ENCODE peak calls at places on chromosomes 2 and 18, in four cellular contexts. One of them, this sample, is unnamed.

GRCh38 chr2:170457742-170458141 is 257.4 kb upstream of the SP5 start:
- DNase-seq in NT2/D1: no peak
- DNase-seq in AG04450: no peak
- DNase-seq in stimulated activated CD8-positive, alpha-beta memory T cell treated with anti-CD3 and anti-CD28 coated beads, Interleukin-2, amount 100 ng/mL, for 1 hour: no peak
- DNase-seq in this sample: no peak

GRCh38 chr2:167406558-167406957 is 518.3 kb downstream of the XIRP2 start:
- DNase-seq in NT2/D1: peak
- DNase-seq in AG04450: no peak
- DNase-seq in stimulated activated CD8-positive, alpha-beta memory T cell treated with anti-CD3 and anti-CD28 coated beads, Interleukin-2, amount 100 ng/mL, for 1 hour: no peak
- DNase-seq in this sample: no peak

GRCh38 chr2:126795661-126796060 is 103.0 kb upstream of the TEX51 start:
- DNase-seq in NT2/D1: no peak
- DNase-seq in AG04450: no peak
- DNase-seq in stimulated activated CD8-positive, alpha-beta memory T cell treated with anti-CD3 and anti-CD28 coated beads, Interleukin-2, amount 100 ng/mL, for 1 hour: no peak
- DNase-seq in this sample: no peak

GRCh38 chr2:150596071-150596470 is 108.6 kb upstream of the RND3 start:
- DNase-seq in NT2/D1: no peak
- DNase-seq in AG04450: no peak
- DNase-seq in stimulated activated CD8-positive, alpha-beta memory T cell treated with anti-CD3 and anti-CD28 coated beads, Interleukin-2, amount 100 ng/mL, for 1 hour: no peak
- DNase-seq in this sample: no peak

GRCh38 chr18:57150828-57151227 is 3.9 kb downstream of the BOD1L2 start:
- DNase-seq in NT2/D1: no peak
- DNase-seq in AG04450: no peak
- DNase-seq in stimulated activated CD8-positive, alpha-beta memory T cell treated with anti-CD3 and anti-CD28 coated beads, Interleukin-2, amount 100 ng/mL, for 1 hour: no peak
- DNase-seq in this sample: no peak

GRCh38 chr18:31278609-31279071 is 39.3 kb upstream of the DSG1 start:
- DNase-seq in NT2/D1: no peak
- DNase-seq in AG04450: no peak
- DNase-seq in stimulated activated CD8-positive, alpha-beta memory T cell treated with anti-CD3 and anti-CD28 coated beads, Interleukin-2, amount 100 ng/mL, for 1 hour: no peak
- DNase-seq in this sample: no peak

GRCh38 chr2:77910136-77910535 is 388.0 kb upstream of the LRRTM4 start:
- DNase-seq in NT2/D1: no peak
- DNase-seq in AG04450: no peak
- DNase-seq in stimulated activated CD8-positive, alpha-beta memory T cell treated with anti-CD3 and anti-CD28 coated beads, Interleukin-2, amount 100 ng/mL, for 1 hour: no peak
- DNase-seq in this sample: no peak

GRCh38 chr2:49664827-49665226 is 510.5 kb upstream of the FSHR start:
- DNase-seq in NT2/D1: no peak
- DNase-seq in AG04450: no peak
- DNase-seq in stimulated activated CD8-positive, alpha-beta memory T cell treated with anti-CD3 and anti-CD28 coated beads, Interleukin-2, amount 100 ng/mL, for 1 hour: no peak
- DNase-seq in this sample: no peak

GRCh38 chr18:54612237-54612636 is 21.2 kb downstream of the DYNAP start:
- DNase-seq in NT2/D1: no peak
- DNase-seq in AG04450: no peak
- DNase-seq in stimulated activated CD8-positive, alpha-beta memory T cell treated with anti-CD3 and anti-CD28 coated beads, Interleukin-2, amount 100 ng/mL, for 1 hour: no peak
- DNase-seq in this sample: no peak

GRCh38 chr18:55511277-55511676 is 76.7 kb downstream of the TCF4 start:
- DNase-seq in NT2/D1: no peak
- DNase-seq in AG04450: no peak
- DNase-seq in stimulated activated CD8-positive, alpha-beta memory T cell treated with anti-CD3 and anti-CD28 coated beads, Interleukin-2, amount 100 ng/mL, for 1 hour: no peak
- DNase-seq in this sample: no peak

This sample was measured in esophagus squamous epithelium.